ENCODE peak calls at places on chromosome 21, in eight cellular contexts. J, I, O, T, E, A, F and X are unnamed samples.

GRCh38 chr21:35303085-35303484 is 254.0 kb upstream of the RUNX1 start:
- DNase-seq in J (no peak), I (peak; percentile 96), O (no peak), T (no peak), E (no peak), A (no peak), F (no peak), X (no peak)

GRCh38 chr21:26961704-26962103 is 5.2 kb downstream of the ADAMTS5 start:
- DNase-seq in J (no peak), I (no peak), O (no peak), T (no peak), E (no peak), A (no peak), F (no peak), X (no peak)

GRCh38 chr21:29205988-29206387 is 75.5 kb downstream of the MAP3K7CL start:
- DNase-seq in J (no peak), I (no peak), O (no peak), T (no peak), E (no peak), A (no peak), F (no peak), X (no peak)

GRCh38 chr21:21001591-21002100 is 3.4 kb downstream of the NCAM2 start:
- DNase-seq in J (no peak), I (no peak), O (no peak), T (no peak), E (no peak), A (no peak), F (no peak), X (no peak)

GRCh38 chr21:25564349-25564948 is 42.8 kb downstream of the MRPL39 start:
- DNase-seq in J (no peak), I (no peak), O (no peak), T (no peak), E (no peak), A (no peak), F (no peak), X (no peak)

GRCh38 chr21:37220433-37220980 is 46.6 kb downstream of the VPS26C start:
- DNase-seq in J (peak; percentile 20), I (peak; percentile 62), O (peak; percentile 46), T (no peak), E (no peak), A (no peak), F (peak; percentile 41), X (peak; percentile 24)

GRCh38 chr21:33025471-33026298 is at the start of gene OLIG2:
- DNase-seq in J (no peak), I (peak; percentile 18), O (peak; percentile 75), T (no peak), E (peak; percentile 92), A (peak; percentile 86), F (no peak), X (no peak)

GRCh38 chr21:42623684-42624083 is 29.7 kb upstream of the PDE9A start:
- DNase-seq in J (no peak), I (no peak), O (no peak), T (no peak), E (no peak), A (no peak), F (no peak), X (no peak)

GRCh38 chr21:35583566-35584216 is 476.6 kb downstream of the SETD4 start:
- DNase-seq in J (no peak), I (no peak), O (no peak), T (no peak), E (no peak), A (no peak), F (no peak), X (no peak)

GRCh38 chr21:22711636-22712035 is 1713.4 kb downstream of the NCAM2 start:
- DNase-seq in J (no peak), I (no peak), O (no peak), T (no peak), E (no peak), A (no peak), F (no peak), X (no peak)

GRCh38 chr21:37871121-37871862 is 45.0 kb downstream of the KCNJ6 start:
- DNase-seq in J (no peak), I (peak; percentile 81), O (no peak), T (no peak), E (no peak), A (no peak), F (no peak), X (no peak)

GRCh38 chr21:16070207-16070651 is 340.4 kb downstream of the USP25 start:
- DNase-seq in J (no peak), I (no peak), O (no peak), T (no peak), E (no peak), A (no peak), F (peak; percentile 5), X (no peak)

GRCh38 chr21:29326914-29327554 is 28.3 kb downstream of the BACH1 start:
- DNase-seq in J (no peak), I (no peak), O (no peak), T (no peak), E (no peak), A (no peak), F (no peak), X (no peak)

GRCh38 chr21:37566790-37567725 is 200.5 kb downstream of the DYRK1A start:
- DNase-seq in J (no peak), I (no peak), O (no peak), T (no peak), E (no peak), A (no peak), F (no peak), X (no peak)

GRCh38 chr21:32367158-32367557 is 25.7 kb downstream of the URB1 start:
- DNase-seq in J (no peak), I (no peak), O (no peak), T (no peak), E (no peak), A (no peak), F (no peak), X (no peak)

GRCh38 chr21:42404534-42404933 is 832 bp downstream of the UBASH3A start:
- DNase-seq in J (no peak), I (no peak), O (no peak), T (no peak), E (no peak), A (no peak), F (peak; percentile 24), X (no peak)

GRCh38 chr21:18801468-18801867 is 397.9 kb upstream of the TMPRSS15 start:
- DNase-seq in J (no peak), I (no peak), O (no peak), T (no peak), E (no peak), A (no peak), F (no peak), X (no peak)

GRCh38 chr21:37700641-37701202 is 215.5 kb downstream of the KCNJ6 start:
- DNase-seq in J (no peak), I (peak; percentile 86), O (peak; percentile 20), T (no peak), E (no peak), A (peak; percentile 67), F (peak; percentile 73), X (no peak)

GRCh38 chr21:26843912-26844257 is 1.3 kb downstream of the ADAMTS1 start:
- DNase-seq in J (no peak), I (peak; percentile 66), O (no peak), T (no peak), E (no peak), A (no peak), F (no peak), X (no peak)

GRCh38 chr21:29315155-29315749 is 16.5 kb downstream of the BACH1 start:
- DNase-seq in J (no peak), I (no peak), O (no peak), T (no peak), E (no peak), A (no peak), F (no peak), X (no peak)

GRCh38 chr21:26061437-26061836 is 109.1 kb downstream of the APP start:
- DNase-seq in J (no peak), I (peak; percentile 11), O (peak; percentile 80), T (no peak), E (no peak), A (no peak), F (no peak), X (no peak)

GRCh38 chr21:45152265-45152746 is 77.9 kb downstream of the ADARB1 start:
- DNase-seq in J (peak; percentile 42), I (no peak), O (peak; percentile 93), T (peak; percentile 47), E (no peak), A (peak; percentile 67), F (peak; percentile 48), X (peak; percentile 79)

GRCh38 chr21:15289896-15290841 is 225.4 kb upstream of the NRIP1 start:
- DNase-seq in J (no peak), I (peak; percentile 6), O (no peak), T (no peak), E (no peak), A (peak; percentile 71), F (peak; percentile 46), X (no peak)

GRCh38 chr21:45080639-45081414 is 6.4 kb downstream of the ADARB1 start:
- DNase-seq in J (no peak), I (peak; percentile 78), O (no peak), T (no peak), E (no peak), A (no peak), F (no peak), X (peak; percentile 11)

GRCh38 chr21:35036521-35037383 is 12.3 kb downstream of the RUNX1 start:
- DNase-seq in J (no peak), I (no peak), O (no peak), T (no peak), E (no peak), A (no peak), F (no peak), X (no peak)